ENCODE peak calls at places on chromosomes 16 and 17, in nine cellular contexts. T is HCEC 1CT, C is RPMI7951, M is prostate gland, B is NCI-H510A, Y is NCI-H1417, W is ovary, D is heart left ventricle, Z is glutamatergic neuron. K is an unnamed sample.
A peak's percentile ranks its signal among the peaks of the same experiment; 100 is the strongest.

GRCh38 chr17:68197997-68198930 is 49.6 kb upstream of the AMZ2 start:
- DNase-seq in Y (no peak), Z (no peak), W (no peak), D (no peak), C (no peak), M (no peak), B (peak; percentile 69), T (no peak), K (no peak)

GRCh38 chr16:72284042-72284789 is 112.3 kb upstream of the PMFBP1 start:
- DNase-seq in Y (no peak), Z (peak; percentile 59), C (peak; percentile 81), T (no peak), W (no peak), M (no peak), B (no peak), D (no peak), K (no peak)

GRCh38 chr16:66741131-66741900 is 10.1 kb downstream of the DYNC1LI2 start:
- DNase-seq in M (peak; percentile 91), Z (peak; percentile 73), Y (no peak), W (peak; percentile 90), C (peak; percentile 91), D (peak; percentile 94), B (no peak), T (peak; percentile 74), K (peak; percentile 93)

GRCh38 chr17:9409026-9409425 is 166.6 kb downstream of the STX8 start:
- DNase-seq in C (no peak), Z (no peak), W (no peak), Y (no peak), T (no peak), B (no peak), M (peak; percentile 43), D (no peak), K (no peak)

GRCh38 chr16:61581417-61582046 is 454.7 kb downstream of the CDH8 start:
- DNase-seq in Z (no peak), T (no peak), D (no peak), B (no peak), M (no peak), W (no peak), C (no peak), Y (no peak), K (peak; percentile 24)

GRCh38 chr16:31695667-31696066 is 168.0 kb downstream of the AHSP start:
- DNase-seq in D (no peak), B (no peak), W (no peak), Y (no peak), C (no peak), Z (no peak), T (no peak), M (no peak), K (no peak)

GRCh38 chr16:64712027-64712426 is 409.8 kb downstream of the CDH11 start:
- DNase-seq in Z (no peak), Y (no peak), C (no peak), W (no peak), B (no peak), T (no peak), D (no peak), M (no peak), K (no peak)

GRCh38 chr16:56866955-56867830 is 2.2 kb downstream of the SLC12A3 start:
- DNase-seq in T (peak; percentile 52), Z (no peak), M (peak; percentile 60), C (peak; percentile 63), B (no peak), Y (peak; percentile 47), W (peak; percentile 45), D (no peak), K (peak; percentile 42)

GRCh38 chr16:10584956-10585561 is 4.7 kb upstream of the EMP2 start:
- DNase-seq in Z (no peak), Y (no peak), C (peak; percentile 47), M (no peak), D (no peak), W (no peak), B (no peak), T (peak; percentile 59), K (no peak)

GRCh38 chr16:82682757-82683156 is 56.0 kb downstream of the CDH13 start:
- DNase-seq in C (no peak), T (no peak), D (no peak), Y (no peak), M (no peak), Z (no peak), W (no peak), B (no peak), K (no peak)

GRCh38 chr17:16887523-16888095 is 84.3 kb downstream of the TNFRSF13B start:
- DNase-seq in Y (no peak), D (no peak), T (no peak), C (no peak), M (no peak), B (no peak), W (no peak), Z (no peak), K (no peak)

GRCh38 chr17:77510133-77510796 is 369.5 kb downstream of the SEC14L1 start:
- DNase-seq in Z (no peak), W (no peak), Y (no peak), B (no peak), C (no peak), D (no peak), T (no peak), M (no peak), K (no peak)